ENCODE peak calls at places on chromosomes 12 and 14, in four cellular contexts. Z, C, M and L are unnamed samples.
A peak's percentile ranks its signal among the peaks of the same experiment; 100 is the strongest.

GRCh38 chr14:60356921-60357550 is 108.0 kb downstream of the PPM1A start:
- DNase-seq in M (no peak), Z (peak; percentile 53), C (no peak), L (no peak)

GRCh38 chr14:36505193-36505815 is 14.7 kb downstream of the NKX2-1 start:
- DNase-seq in M (no peak), Z (no peak), C (no peak), L (no peak)

GRCh38 chr14:32252030-32252670 is 49.1 kb upstream of the RNU6-8 start:
- DNase-seq in M (peak; percentile 89), Z (peak; percentile 72), C (peak; percentile 36), L (peak; percentile 52)

GRCh38 chr12:85740190-85740589 is 96.0 kb downstream of the RASSF9 start:
- DNase-seq in C (no peak), M (no peak), Z (no peak), L (no peak)

GRCh38 chr14:31994391-31995033 is 82.6 kb upstream of the ARHGAP5 start:
- DNase-seq in C (no peak), Z (no peak), M (no peak), L (no peak)

GRCh38 chr12:132306885-132307191 is 22.6 kb downstream of the GALNT9 start:
- DNase-seq in Z (no peak), C (no peak), M (no peak), L (no peak)

GRCh38 chr14:82075566-82075965 is 541.9 kb upstream of the SEL1L start:
- DNase-seq in C (no peak), Z (no peak), M (no peak), L (peak; percentile 11)

GRCh38 chr12:50517456-50518048 is 12.8 kb downstream of the DIP2B start:
- DNase-seq in M (peak; percentile 52), C (peak; percentile 84), Z (no peak), L (no peak)

GRCh38 chr12:2412305-2412643 is 359.5 kb downstream of the CACNA1C start:
- DNase-seq in Z (no peak), C (no peak), M (no peak), L (peak; percentile 15)

GRCh38 chr14:59918824-59919581 is 941 bp upstream of the LRRC9 start:
- DNase-seq in M (peak; percentile 32), Z (peak; percentile 40), C (no peak), L (peak; percentile 16)

GRCh38 chr12:120229071-120229582 is 28.2 kb upstream of the RPLP0 start:
- DNase-seq in M (peak; percentile 67), Z (no peak), C (no peak), L (peak; percentile 77)

GRCh38 chr14:79395061-79395460 is 816.2 kb downstream of the DIO2 start:
- DNase-seq in Z (no peak), M (no peak), C (no peak), L (no peak)

GRCh38 chr12:105554223-105554678 is 223.8 kb downstream of the C12orf75 start:
- DNase-seq in C (no peak), Z (no peak), M (no peak), L (no peak)

GRCh38 chr14:36556811-36557433 is 25.5 kb downstream of the NKX2-8 start:
- DNase-seq in Z (peak; percentile 51), M (peak; percentile 45), C (no peak), L (peak; percentile 36)

GRCh38 chr14:54650331-54651017 is 83.5 kb downstream of the SAMD4A start:
- DNase-seq in M (peak; percentile 78), Z (no peak), C (no peak), L (no peak)

GRCh38 chr14:93859957-93860356 is 67.2 kb upstream of the FAM181A start:
- DNase-seq in M (no peak), C (no peak), Z (peak; percentile 21), L (peak; percentile 1)

GRCh38 chr12:93521225-93521854 is 51.1 kb upstream of the SOCS2 start:
- DNase-seq in M (no peak), C (no peak), Z (no peak), L (no peak)

GRCh38 chr12:132955094-132955932 is 793 bp downstream of the ZNF605 start:
- DNase-seq in Z (peak; percentile 20), C (no peak), M (peak; percentile 61), L (peak; percentile 12)

GRCh38 chr14:56098021-56098420 is 20.2 kb upstream of the PELI2 start:
- DNase-seq in M (no peak), Z (no peak), C (no peak), L (no peak)

GRCh38 chr12:6932766-6933165 is 5.0 kb downstream of the ATN1 start:
- DNase-seq in M (no peak), C (no peak), Z (no peak), L (no peak)

GRCh38 chr14:91947196-91948184 is at the start of gene FBLN5:
- DNase-seq in Z (peak; percentile 41), M (no peak), C (no peak), L (no peak)

GRCh38 chr12:121505513-121505912 is 75.3 kb downstream of the KDM2B start:
- DNase-seq in C (no peak), M (no peak), Z (no peak), L (no peak)

GRCh38 chr14:79656496-79656895 is 554.8 kb downstream of the DIO2 start:
- DNase-seq in M (no peak), Z (no peak), C (no peak), L (no peak)

GRCh38 chr14:102538598-102539543 is 29.3 kb upstream of the ANKRD9 start:
- DNase-seq in C (no peak), M (peak; percentile 81), Z (no peak), L (peak; percentile 80)

GRCh38 chr12:114512351-114512750 is 106.4 kb upstream of the TBX5 start:
- DNase-seq in M (peak; percentile 19), C (no peak), Z (no peak), L (peak; percentile 3)

GRCh38 chr12:92370828-92371227 is 225.2 kb upstream of the BTG1 start:
- DNase-seq in M (no peak), Z (no peak), C (no peak), L (no peak)

DNA sequence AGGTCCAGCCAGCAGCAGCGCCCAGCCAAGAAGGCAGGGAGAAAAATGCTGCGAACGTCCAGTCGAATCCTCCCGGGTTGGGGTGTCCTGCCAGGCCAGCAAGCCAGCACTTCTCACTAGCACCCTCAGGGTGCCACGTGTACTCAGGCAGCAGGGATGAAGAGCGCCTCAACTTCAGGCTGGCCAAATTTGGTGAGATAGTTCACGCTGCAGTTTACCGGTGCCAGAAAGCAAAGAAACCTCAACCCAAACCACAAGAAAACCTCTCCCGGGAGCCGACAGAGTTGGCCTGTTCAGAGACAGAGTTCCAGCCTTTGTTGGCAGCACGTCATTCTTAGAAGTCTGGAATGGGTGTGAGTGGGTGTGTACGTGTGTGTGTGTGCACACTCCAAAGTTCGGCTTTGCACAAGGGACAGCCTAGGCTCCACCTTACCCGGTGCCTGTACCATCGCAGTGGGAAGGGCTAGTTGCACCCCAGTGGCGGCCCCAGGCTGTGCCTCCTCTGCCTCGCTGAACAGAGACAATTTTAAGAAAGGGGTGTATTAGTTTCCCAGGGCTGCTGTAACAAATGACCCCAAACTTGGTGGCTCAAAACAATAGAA is 42.1 kb downstream of the ELK3 start:
- DNase-seq in C (no peak), M (no peak), Z (no peak), L (no peak)
- TF ChIP-seq TARDBP in C (no peak), M (no peak), Z (no peak), L (no peak)

DNA sequence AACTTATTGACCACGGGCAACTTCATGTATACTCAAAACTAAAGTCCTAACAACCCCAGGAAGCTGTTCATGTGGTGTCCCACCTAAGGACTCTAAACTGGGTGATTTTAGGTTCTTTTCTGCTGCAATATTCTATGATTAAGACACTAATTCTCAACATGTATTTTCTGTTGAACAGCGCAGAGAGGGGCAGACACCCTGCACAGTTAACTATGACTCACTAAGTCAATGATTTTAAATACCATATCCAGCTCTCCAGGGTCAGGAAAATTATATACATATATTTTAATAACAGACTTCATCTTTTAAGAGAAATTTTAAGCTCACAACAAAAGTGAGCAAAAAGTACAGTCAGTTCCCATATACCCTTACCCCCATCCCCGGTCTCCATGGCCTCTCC is 85.0 kb downstream of the FOXN3 start:
- DNase-seq in C (no peak), Z (no peak), M (no peak), L (no peak)
- TF ChIP-seq TARDBP in C (no peak), Z (no peak), M (no peak), L (no peak)

GRCh38 chr14:100069161-100069800 is 4.1 kb downstream of the EVL start:
- DNase-seq in C (peak; percentile 80), Z (no peak), M (no peak), L (no peak)

GRCh38 chr14:100067481-100067880 is 2.3 kb downstream of the EVL start:
- DNase-seq in M (no peak), C (no peak), Z (no peak), L (no peak)

GRCh38 chr14:100066984-100067383 is 1.8 kb downstream of the EVL start:
- DNase-seq in C (no peak), M (no peak), Z (no peak), L (no peak)

GRCh38 chr14:100070310-100070709 is 5.1 kb downstream of the EVL start:
- DNase-seq in Z (no peak), M (no peak), C (no peak), L (no peak)

DNA sequence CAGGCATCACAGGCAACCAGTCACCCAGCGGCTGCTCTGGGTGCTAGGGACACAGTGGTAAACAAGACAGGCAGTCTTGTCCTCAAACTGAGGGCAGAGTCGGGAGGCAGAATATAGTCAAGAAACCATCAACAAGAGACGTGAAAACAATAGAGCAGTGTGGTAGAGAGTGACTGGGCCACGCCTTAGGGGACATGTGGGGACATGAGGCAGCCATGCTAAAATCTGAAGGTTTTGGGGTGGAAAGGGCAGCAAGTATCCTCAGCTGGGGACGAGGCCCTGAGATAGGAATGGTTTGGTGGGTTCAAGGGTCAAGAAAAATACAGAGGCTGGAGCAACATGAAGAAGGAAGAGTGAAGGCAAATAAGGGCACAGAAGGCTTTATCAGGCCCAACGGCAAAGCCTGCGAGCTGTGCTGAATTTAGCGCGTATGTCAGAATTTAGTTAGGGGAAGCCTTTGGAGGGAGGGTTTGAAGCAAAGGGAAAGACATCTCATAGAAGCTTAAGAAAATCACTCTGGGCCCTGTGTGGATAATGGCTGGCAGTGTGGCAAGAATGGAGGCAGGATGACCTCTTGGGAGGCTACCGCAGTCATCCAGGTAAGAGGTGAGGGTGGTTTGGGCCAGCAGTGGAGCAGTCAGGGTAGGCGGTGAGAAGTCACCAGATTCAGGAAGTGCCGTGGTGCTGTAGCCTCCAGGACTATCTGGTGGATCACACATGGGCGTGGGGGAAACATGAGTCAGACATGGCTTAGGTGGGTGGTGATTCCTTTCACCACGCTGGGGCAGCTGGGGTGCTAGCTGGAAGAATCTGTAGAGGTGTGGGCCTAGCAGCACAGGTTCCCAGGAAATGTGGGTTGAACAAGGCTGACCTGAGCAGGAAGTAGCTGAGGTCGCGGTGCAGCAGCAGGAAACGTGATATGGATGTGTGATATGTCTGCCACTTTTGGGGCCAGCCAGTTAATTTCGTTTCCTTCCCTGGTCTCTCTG is 3.0 kb downstream of the EVL start:
- DNase-seq in C (peak; percentile 89), M (no peak), Z (no peak), L (peak; percentile 72)
- TF ChIP-seq TARDBP in C (peak; percentile 51), M (no peak), Z (no peak), L (no peak)

DNA sequence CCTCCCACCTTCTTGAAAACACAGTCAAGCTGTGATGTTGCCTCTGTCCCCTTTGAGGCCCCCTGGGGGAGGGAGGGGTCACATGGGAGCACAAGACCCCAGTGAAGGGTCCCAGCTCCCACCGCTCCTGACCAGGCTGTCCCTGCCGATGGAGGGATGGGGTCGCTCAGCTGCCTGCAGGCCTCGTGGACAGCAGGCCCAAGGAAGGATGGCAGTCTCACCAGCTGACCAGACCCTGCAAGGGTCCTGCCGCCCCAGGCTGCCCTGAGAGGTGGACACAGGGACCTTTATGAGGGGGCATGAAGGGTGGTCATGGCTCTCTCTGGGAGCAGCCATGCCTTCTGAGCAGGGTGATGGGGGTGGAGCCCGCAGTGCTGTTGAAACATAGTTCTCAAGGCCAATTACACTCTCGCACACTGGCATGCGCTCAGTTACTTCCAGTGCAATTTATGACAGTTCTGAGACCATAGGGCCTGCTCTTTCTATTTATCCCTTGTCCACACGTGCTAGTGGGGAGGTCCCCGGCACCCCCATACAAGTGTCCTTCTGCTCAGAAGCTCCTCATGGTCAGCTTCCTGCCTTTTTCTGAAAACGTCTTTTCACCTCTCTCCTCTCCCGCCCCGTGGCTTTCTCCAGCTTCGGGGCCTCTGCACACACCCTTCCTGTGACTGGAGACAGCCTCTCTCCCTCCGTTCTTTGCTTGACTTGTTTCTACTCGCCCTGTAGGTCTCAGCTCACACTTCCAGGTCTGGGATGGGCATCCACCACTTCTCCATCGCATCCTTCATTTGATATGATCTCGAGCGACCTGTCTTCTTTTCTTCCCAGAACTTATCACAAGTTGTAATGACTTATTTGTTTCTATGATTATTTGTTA is 313.1 kb downstream of the ADGRD1 start:
- DNase-seq in Z (no peak), M (no peak), C (no peak), L (no peak)
- TF ChIP-seq TARDBP in Z (no peak), M (no peak), C (no peak), L (no peak)